ENCODE peak calls at places on chromosomes 1 and 21, in ten cellular contexts. One of them, this sample, is unnamed.

GRCh38 chr1:246567258-246568235 is 1.3 kb downstream of the CNST start:
- DNase-seq in fibroblast of mammary gland: peak
- DNase-seq in activated naive CD4-positive, alpha-beta T cell: no peak
- DNase-seq in HL-60: no peak
- DNase-seq in stimulated activated CD4-positive, alpha-beta T cell treated with anti-CD3 and anti-CD28 coated beads, Interleukin-4, amount 100 ng/mL, for 4 hours: no peak
- DNase-seq in M059J: peak
- DNase-seq in T-helper 9 cell: no peak
- DNase-seq in activated naive CD8-positive, alpha-beta T cell treated with anti-CD3 and anti-CD28 coated beads, Interleukin-2, amount 50 U/mL, for 16 hours: no peak
- DNase-seq in progenitor cell of endocrine pancreas: no peak
- DNase-seq in CD4-positive, alpha-beta memory T cell: no peak
- DNase-seq in this sample: peak

GRCh38 chr1:79657916-79658662 is 651.6 kb upstream of the ADGRL4 start:
- DNase-seq in fibroblast of mammary gland: peak
- DNase-seq in activated naive CD4-positive, alpha-beta T cell: no peak
- DNase-seq in HL-60: no peak
- DNase-seq in stimulated activated CD4-positive, alpha-beta T cell treated with anti-CD3 and anti-CD28 coated beads, Interleukin-4, amount 100 ng/mL, for 4 hours: no peak
- DNase-seq in M059J: no peak
- DNase-seq in T-helper 9 cell: no peak
- DNase-seq in activated naive CD8-positive, alpha-beta T cell treated with anti-CD3 and anti-CD28 coated beads, Interleukin-2, amount 50 U/mL, for 16 hours: no peak
- DNase-seq in progenitor cell of endocrine pancreas: no peak
- DNase-seq in CD4-positive, alpha-beta memory T cell: no peak
- DNase-seq in this sample: no peak

GRCh38 chr1:22784737-22785136 is 74.1 kb downstream of the EPHB2 start:
- DNase-seq in fibroblast of mammary gland: no peak
- DNase-seq in activated naive CD4-positive, alpha-beta T cell: no peak
- DNase-seq in HL-60: no peak
- DNase-seq in stimulated activated CD4-positive, alpha-beta T cell treated with anti-CD3 and anti-CD28 coated beads, Interleukin-4, amount 100 ng/mL, for 4 hours: no peak
- DNase-seq in M059J: no peak
- DNase-seq in T-helper 9 cell: no peak
- DNase-seq in activated naive CD8-positive, alpha-beta T cell treated with anti-CD3 and anti-CD28 coated beads, Interleukin-2, amount 50 U/mL, for 16 hours: no peak
- DNase-seq in progenitor cell of endocrine pancreas: no peak
- DNase-seq in CD4-positive, alpha-beta memory T cell: no peak
- DNase-seq in this sample: no peak

GRCh38 chr1:215083408-215083961 is 948 bp downstream of the KCNK2 start:
- DNase-seq in fibroblast of mammary gland: peak
- DNase-seq in activated naive CD4-positive, alpha-beta T cell: no peak
- DNase-seq in HL-60: no peak
- DNase-seq in stimulated activated CD4-positive, alpha-beta T cell treated with anti-CD3 and anti-CD28 coated beads, Interleukin-4, amount 100 ng/mL, for 4 hours: no peak
- DNase-seq in M059J: peak
- DNase-seq in T-helper 9 cell: no peak
- DNase-seq in activated naive CD8-positive, alpha-beta T cell treated with anti-CD3 and anti-CD28 coated beads, Interleukin-2, amount 50 U/mL, for 16 hours: no peak
- DNase-seq in progenitor cell of endocrine pancreas: peak
- DNase-seq in CD4-positive, alpha-beta memory T cell: no peak
- DNase-seq in this sample: no peak

GRCh38 chr1:54215578-54215977 is 15.6 kb downstream of the MRPL37 start:
- DNase-seq in fibroblast of mammary gland: no peak
- DNase-seq in activated naive CD4-positive, alpha-beta T cell: no peak
- DNase-seq in HL-60: no peak
- DNase-seq in stimulated activated CD4-positive, alpha-beta T cell treated with anti-CD3 and anti-CD28 coated beads, Interleukin-4, amount 100 ng/mL, for 4 hours: no peak
- DNase-seq in M059J: no peak
- DNase-seq in T-helper 9 cell: no peak
- DNase-seq in activated naive CD8-positive, alpha-beta T cell treated with anti-CD3 and anti-CD28 coated beads, Interleukin-2, amount 50 U/mL, for 16 hours: no peak
- DNase-seq in progenitor cell of endocrine pancreas: no peak
- DNase-seq in CD4-positive, alpha-beta memory T cell: no peak
- DNase-seq in this sample: no peak

GRCh38 chr1:21736011-21736410 is 46.9 kb downstream of the USP48 start:
- DNase-seq in fibroblast of mammary gland: no peak
- DNase-seq in activated naive CD4-positive, alpha-beta T cell: no peak
- DNase-seq in HL-60: no peak
- DNase-seq in stimulated activated CD4-positive, alpha-beta T cell treated with anti-CD3 and anti-CD28 coated beads, Interleukin-4, amount 100 ng/mL, for 4 hours: no peak
- DNase-seq in M059J: no peak
- DNase-seq in T-helper 9 cell: no peak
- DNase-seq in activated naive CD8-positive, alpha-beta T cell treated with anti-CD3 and anti-CD28 coated beads, Interleukin-2, amount 50 U/mL, for 16 hours: no peak
- DNase-seq in progenitor cell of endocrine pancreas: no peak
- DNase-seq in CD4-positive, alpha-beta memory T cell: no peak
- DNase-seq in this sample: no peak

GRCh38 chr21:26840206-26840605 is 5.0 kb downstream of the ADAMTS1 start:
- DNase-seq in fibroblast of mammary gland: no peak
- DNase-seq in activated naive CD4-positive, alpha-beta T cell: no peak
- DNase-seq in HL-60: no peak
- DNase-seq in stimulated activated CD4-positive, alpha-beta T cell treated with anti-CD3 and anti-CD28 coated beads, Interleukin-4, amount 100 ng/mL, for 4 hours: peak
- DNase-seq in M059J: no peak
- DNase-seq in T-helper 9 cell: no peak
- DNase-seq in activated naive CD8-positive, alpha-beta T cell treated with anti-CD3 and anti-CD28 coated beads, Interleukin-2, amount 50 U/mL, for 16 hours: no peak
- DNase-seq in progenitor cell of endocrine pancreas: no peak
- DNase-seq in CD4-positive, alpha-beta memory T cell: no peak
- DNase-seq in this sample: no peak

GRCh38 chr1:224528900-224529299 is 87.2 kb upstream of the CNIH3 start:
- DNase-seq in fibroblast of mammary gland: peak
- DNase-seq in activated naive CD4-positive, alpha-beta T cell: no peak
- DNase-seq in HL-60: no peak
- DNase-seq in stimulated activated CD4-positive, alpha-beta T cell treated with anti-CD3 and anti-CD28 coated beads, Interleukin-4, amount 100 ng/mL, for 4 hours: no peak
- DNase-seq in M059J: peak
- DNase-seq in T-helper 9 cell: no peak
- DNase-seq in activated naive CD8-positive, alpha-beta T cell treated with anti-CD3 and anti-CD28 coated beads, Interleukin-2, amount 50 U/mL, for 16 hours: no peak
- DNase-seq in progenitor cell of endocrine pancreas: no peak
- DNase-seq in CD4-positive, alpha-beta memory T cell: no peak
- DNase-seq in this sample: no peak

GRCh38 chr1:63619558-63619957 is 26.3 kb downstream of the PGM1 start:
- DNase-seq in fibroblast of mammary gland: no peak
- DNase-seq in activated naive CD4-positive, alpha-beta T cell: no peak
- DNase-seq in HL-60: no peak
- DNase-seq in stimulated activated CD4-positive, alpha-beta T cell treated with anti-CD3 and anti-CD28 coated beads, Interleukin-4, amount 100 ng/mL, for 4 hours: no peak
- DNase-seq in M059J: no peak
- DNase-seq in T-helper 9 cell: no peak
- DNase-seq in activated naive CD8-positive, alpha-beta T cell treated with anti-CD3 and anti-CD28 coated beads, Interleukin-2, amount 50 U/mL, for 16 hours: no peak
- DNase-seq in progenitor cell of endocrine pancreas: no peak
- DNase-seq in CD4-positive, alpha-beta memory T cell: no peak
- DNase-seq in this sample: no peak

GRCh38 chr1:205979301-205979700 is 23.9 kb downstream of the RAB7B start:
- DNase-seq in fibroblast of mammary gland: no peak
- DNase-seq in activated naive CD4-positive, alpha-beta T cell: no peak
- DNase-seq in HL-60: no peak
- DNase-seq in stimulated activated CD4-positive, alpha-beta T cell treated with anti-CD3 and anti-CD28 coated beads, Interleukin-4, amount 100 ng/mL, for 4 hours: no peak
- DNase-seq in M059J: no peak
- DNase-seq in T-helper 9 cell: no peak
- DNase-seq in activated naive CD8-positive, alpha-beta T cell treated with anti-CD3 and anti-CD28 coated beads, Interleukin-2, amount 50 U/mL, for 16 hours: no peak
- DNase-seq in progenitor cell of endocrine pancreas: no peak
- DNase-seq in CD4-positive, alpha-beta memory T cell: no peak
- DNase-seq in this sample: no peak

GRCh38 chr1:221759436-221759835 is 17.5 kb upstream of the DUSP10 start:
- DNase-seq in fibroblast of mammary gland: no peak
- DNase-seq in activated naive CD4-positive, alpha-beta T cell: no peak
- DNase-seq in HL-60: no peak
- DNase-seq in stimulated activated CD4-positive, alpha-beta T cell treated with anti-CD3 and anti-CD28 coated beads, Interleukin-4, amount 100 ng/mL, for 4 hours: no peak
- DNase-seq in M059J: peak
- DNase-seq in T-helper 9 cell: no peak
- DNase-seq in activated naive CD8-positive, alpha-beta T cell treated with anti-CD3 and anti-CD28 coated beads, Interleukin-2, amount 50 U/mL, for 16 hours: no peak
- DNase-seq in progenitor cell of endocrine pancreas: no peak
- DNase-seq in CD4-positive, alpha-beta memory T cell: no peak
- DNase-seq in this sample: no peak

GRCh38 chr1:36884029-36884701 is 150.2 kb downstream of the GRIK3 start:
- DNase-seq in fibroblast of mammary gland: no peak
- DNase-seq in activated naive CD4-positive, alpha-beta T cell: no peak
- DNase-seq in HL-60: no peak
- DNase-seq in stimulated activated CD4-positive, alpha-beta T cell treated with anti-CD3 and anti-CD28 coated beads, Interleukin-4, amount 100 ng/mL, for 4 hours: no peak
- DNase-seq in M059J: no peak
- DNase-seq in T-helper 9 cell: no peak
- DNase-seq in activated naive CD8-positive, alpha-beta T cell treated with anti-CD3 and anti-CD28 coated beads, Interleukin-2, amount 50 U/mL, for 16 hours: no peak
- DNase-seq in progenitor cell of endocrine pancreas: no peak
- DNase-seq in CD4-positive, alpha-beta memory T cell: no peak
- DNase-seq in this sample: no peak

GRCh38 chr1:35633526-35633925 is 7.8 kb downstream of the PSMB2 start:
- DNase-seq in fibroblast of mammary gland: no peak
- DNase-seq in activated naive CD4-positive, alpha-beta T cell: no peak
- DNase-seq in HL-60: no peak
- DNase-seq in stimulated activated CD4-positive, alpha-beta T cell treated with anti-CD3 and anti-CD28 coated beads, Interleukin-4, amount 100 ng/mL, for 4 hours: no peak
- DNase-seq in M059J: no peak
- DNase-seq in T-helper 9 cell: no peak
- DNase-seq in activated naive CD8-positive, alpha-beta T cell treated with anti-CD3 and anti-CD28 coated beads, Interleukin-2, amount 50 U/mL, for 16 hours: no peak
- DNase-seq in progenitor cell of endocrine pancreas: no peak
- DNase-seq in CD4-positive, alpha-beta memory T cell: no peak
- DNase-seq in this sample: no peak

GRCh38 chr1:51945591-51945990 is 44.9 kb downstream of the RAB3B start:
- DNase-seq in fibroblast of mammary gland: no peak
- DNase-seq in activated naive CD4-positive, alpha-beta T cell: no peak
- DNase-seq in HL-60: no peak
- DNase-seq in stimulated activated CD4-positive, alpha-beta T cell treated with anti-CD3 and anti-CD28 coated beads, Interleukin-4, amount 100 ng/mL, for 4 hours: no peak
- DNase-seq in M059J: no peak
- DNase-seq in T-helper 9 cell: no peak
- DNase-seq in activated naive CD8-positive, alpha-beta T cell treated with anti-CD3 and anti-CD28 coated beads, Interleukin-2, amount 50 U/mL, for 16 hours: no peak
- DNase-seq in progenitor cell of endocrine pancreas: no peak
- DNase-seq in CD4-positive, alpha-beta memory T cell: no peak
- DNase-seq in this sample: no peak

GRCh38 chr1:145751491-145752021 is 32.3 kb downstream of the CD160 start:
- DNase-seq in fibroblast of mammary gland: peak
- DNase-seq in activated naive CD4-positive, alpha-beta T cell: no peak
- DNase-seq in HL-60: no peak
- DNase-seq in stimulated activated CD4-positive, alpha-beta T cell treated with anti-CD3 and anti-CD28 coated beads, Interleukin-4, amount 100 ng/mL, for 4 hours: no peak
- DNase-seq in M059J: peak
- DNase-seq in T-helper 9 cell: no peak
- DNase-seq in activated naive CD8-positive, alpha-beta T cell treated with anti-CD3 and anti-CD28 coated beads, Interleukin-2, amount 50 U/mL, for 16 hours: no peak
- DNase-seq in progenitor cell of endocrine pancreas: no peak
- DNase-seq in CD4-positive, alpha-beta memory T cell: no peak
- DNase-seq in this sample: peak

GRCh38 chr21:28771790-28772501 is 220.7 kb downstream of the LTN1 start:
- DNase-seq in fibroblast of mammary gland: peak
- DNase-seq in activated naive CD4-positive, alpha-beta T cell: no peak
- DNase-seq in HL-60: no peak
- DNase-seq in stimulated activated CD4-positive, alpha-beta T cell treated with anti-CD3 and anti-CD28 coated beads, Interleukin-4, amount 100 ng/mL, for 4 hours: no peak
- DNase-seq in M059J: peak
- DNase-seq in T-helper 9 cell: no peak
- DNase-seq in activated naive CD8-positive, alpha-beta T cell treated with anti-CD3 and anti-CD28 coated beads, Interleukin-2, amount 50 U/mL, for 16 hours: no peak
- DNase-seq in progenitor cell of endocrine pancreas: no peak
- DNase-seq in CD4-positive, alpha-beta memory T cell: no peak
- DNase-seq in this sample: peak

GRCh38 chr1:59520759-59521442 is 224.0 kb downstream of the FGGY start:
- DNase-seq in fibroblast of mammary gland: peak
- DNase-seq in activated naive CD4-positive, alpha-beta T cell: no peak
- DNase-seq in HL-60: no peak
- DNase-seq in stimulated activated CD4-positive, alpha-beta T cell treated with anti-CD3 and anti-CD28 coated beads, Interleukin-4, amount 100 ng/mL, for 4 hours: no peak
- DNase-seq in M059J: peak
- DNase-seq in T-helper 9 cell: no peak
- DNase-seq in activated naive CD8-positive, alpha-beta T cell treated with anti-CD3 and anti-CD28 coated beads, Interleukin-2, amount 50 U/mL, for 16 hours: no peak
- DNase-seq in progenitor cell of endocrine pancreas: no peak
- DNase-seq in CD4-positive, alpha-beta memory T cell: no peak
- DNase-seq in this sample: no peak

GRCh38 chr1:67339623-67340343 is 32.1 kb downstream of the IL12RB2 start:
- DNase-seq in fibroblast of mammary gland: peak
- DNase-seq in activated naive CD4-positive, alpha-beta T cell: no peak
- DNase-seq in HL-60: no peak
- DNase-seq in stimulated activated CD4-positive, alpha-beta T cell treated with anti-CD3 and anti-CD28 coated beads, Interleukin-4, amount 100 ng/mL, for 4 hours: peak
- DNase-seq in M059J: peak
- DNase-seq in T-helper 9 cell: no peak
- DNase-seq in activated naive CD8-positive, alpha-beta T cell treated with anti-CD3 and anti-CD28 coated beads, Interleukin-2, amount 50 U/mL, for 16 hours: no peak
- DNase-seq in progenitor cell of endocrine pancreas: no peak
- DNase-seq in CD4-positive, alpha-beta memory T cell: no peak
- DNase-seq in this sample: peak

GRCh38 chr1:165907256-165907857 is 79.9 kb downstream of the UCK2 start:
- DNase-seq in fibroblast of mammary gland: peak
- DNase-seq in activated naive CD4-positive, alpha-beta T cell: no peak
- DNase-seq in HL-60: no peak
- DNase-seq in stimulated activated CD4-positive, alpha-beta T cell treated with anti-CD3 and anti-CD28 coated beads, Interleukin-4, amount 100 ng/mL, for 4 hours: no peak
- DNase-seq in M059J: peak
- DNase-seq in T-helper 9 cell: no peak
- DNase-seq in activated naive CD8-positive, alpha-beta T cell treated with anti-CD3 and anti-CD28 coated beads, Interleukin-2, amount 50 U/mL, for 16 hours: no peak
- DNase-seq in progenitor cell of endocrine pancreas: no peak
- DNase-seq in CD4-positive, alpha-beta memory T cell: no peak
- DNase-seq in this sample: no peak

GRCh38 chr1:203610061-203610460 is 16.6 kb upstream of the ATP2B4 start:
- DNase-seq in fibroblast of mammary gland: no peak
- DNase-seq in activated naive CD4-positive, alpha-beta T cell: no peak
- DNase-seq in HL-60: no peak
- DNase-seq in stimulated activated CD4-positive, alpha-beta T cell treated with anti-CD3 and anti-CD28 coated beads, Interleukin-4, amount 100 ng/mL, for 4 hours: no peak
- DNase-seq in M059J: no peak
- DNase-seq in T-helper 9 cell: no peak
- DNase-seq in activated naive CD8-positive, alpha-beta T cell treated with anti-CD3 and anti-CD28 coated beads, Interleukin-2, amount 50 U/mL, for 16 hours: no peak
- DNase-seq in progenitor cell of endocrine pancreas: no peak
- DNase-seq in CD4-positive, alpha-beta memory T cell: no peak
- DNase-seq in this sample: no peak

GRCh38 chr1:6188466-6188865 is 8.3 kb upstream of the CHD5 start:
- DNase-seq in fibroblast of mammary gland: no peak
- DNase-seq in activated naive CD4-positive, alpha-beta T cell: no peak
- DNase-seq in HL-60: no peak
- DNase-seq in stimulated activated CD4-positive, alpha-beta T cell treated with anti-CD3 and anti-CD28 coated beads, Interleukin-4, amount 100 ng/mL, for 4 hours: no peak
- DNase-seq in M059J: peak
- DNase-seq in T-helper 9 cell: no peak
- DNase-seq in activated naive CD8-positive, alpha-beta T cell treated with anti-CD3 and anti-CD28 coated beads, Interleukin-2, amount 50 U/mL, for 16 hours: no peak
- DNase-seq in progenitor cell of endocrine pancreas: no peak
- DNase-seq in CD4-positive, alpha-beta memory T cell: no peak
- DNase-seq in this sample: peak

GRCh38 chr1:14017531-14017961 is 317.6 kb downstream of the PRDM2 start:
- DNase-seq in fibroblast of mammary gland: peak
- DNase-seq in activated naive CD4-positive, alpha-beta T cell: no peak
- DNase-seq in HL-60: no peak
- DNase-seq in stimulated activated CD4-positive, alpha-beta T cell treated with anti-CD3 and anti-CD28 coated beads, Interleukin-4, amount 100 ng/mL, for 4 hours: no peak
- DNase-seq in M059J: peak
- DNase-seq in T-helper 9 cell: no peak
- DNase-seq in activated naive CD8-positive, alpha-beta T cell treated with anti-CD3 and anti-CD28 coated beads, Interleukin-2, amount 50 U/mL, for 16 hours: no peak
- DNase-seq in progenitor cell of endocrine pancreas: no peak
- DNase-seq in CD4-positive, alpha-beta memory T cell: no peak
- DNase-seq in this sample: no peak

GRCh38 chr21:46099476-46099875 is 1.6 kb downstream of the COL6A2 start:
- DNase-seq in fibroblast of mammary gland: peak
- DNase-seq in activated naive CD4-positive, alpha-beta T cell: no peak
- DNase-seq in HL-60: no peak
- DNase-seq in stimulated activated CD4-positive, alpha-beta T cell treated with anti-CD3 and anti-CD28 coated beads, Interleukin-4, amount 100 ng/mL, for 4 hours: no peak
- DNase-seq in M059J: no peak
- DNase-seq in T-helper 9 cell: no peak
- DNase-seq in activated naive CD8-positive, alpha-beta T cell treated with anti-CD3 and anti-CD28 coated beads, Interleukin-2, amount 50 U/mL, for 16 hours: no peak
- DNase-seq in progenitor cell of endocrine pancreas: peak
- DNase-seq in CD4-positive, alpha-beta memory T cell: no peak
- DNase-seq in this sample: no peak

GRCh38 chr1:234704106-234704887 is 94.3 kb upstream of the IRF2BP2 start:
- DNase-seq in fibroblast of mammary gland: no peak
- DNase-seq in activated naive CD4-positive, alpha-beta T cell: no peak
- DNase-seq in HL-60: no peak
- DNase-seq in stimulated activated CD4-positive, alpha-beta T cell treated with anti-CD3 and anti-CD28 coated beads, Interleukin-4, amount 100 ng/mL, for 4 hours: no peak
- DNase-seq in M059J: no peak
- DNase-seq in T-helper 9 cell: no peak
- DNase-seq in activated naive CD8-positive, alpha-beta T cell treated with anti-CD3 and anti-CD28 coated beads, Interleukin-2, amount 50 U/mL, for 16 hours: no peak
- DNase-seq in progenitor cell of endocrine pancreas: no peak
- DNase-seq in CD4-positive, alpha-beta memory T cell: no peak
- DNase-seq in this sample: no peak

GRCh38 chr1:173914366-173914871 is 2.7 kb downstream of the SERPINC1 start:
- DNase-seq in fibroblast of mammary gland: peak
- DNase-seq in activated naive CD4-positive, alpha-beta T cell: no peak
- DNase-seq in HL-60: peak
- DNase-seq in stimulated activated CD4-positive, alpha-beta T cell treated with anti-CD3 and anti-CD28 coated beads, Interleukin-4, amount 100 ng/mL, for 4 hours: no peak
- DNase-seq in M059J: peak
- DNase-seq in T-helper 9 cell: peak
- DNase-seq in activated naive CD8-positive, alpha-beta T cell treated with anti-CD3 and anti-CD28 coated beads, Interleukin-2, amount 50 U/mL, for 16 hours: no peak
- DNase-seq in progenitor cell of endocrine pancreas: no peak
- DNase-seq in CD4-positive, alpha-beta memory T cell: peak
- DNase-seq in this sample: peak

GRCh38 chr21:15076730-15077129 is 11.9 kb upstream of the NRIP1 start:
- DNase-seq in fibroblast of mammary gland: no peak
- DNase-seq in activated naive CD4-positive, alpha-beta T cell: no peak
- DNase-seq in HL-60: no peak
- DNase-seq in stimulated activated CD4-positive, alpha-beta T cell treated with anti-CD3 and anti-CD28 coated beads, Interleukin-4, amount 100 ng/mL, for 4 hours: no peak
- DNase-seq in M059J: no peak
- DNase-seq in T-helper 9 cell: no peak
- DNase-seq in activated naive CD8-positive, alpha-beta T cell treated with anti-CD3 and anti-CD28 coated beads, Interleukin-2, amount 50 U/mL, for 16 hours: no peak
- DNase-seq in progenitor cell of endocrine pancreas: no peak
- DNase-seq in CD4-positive, alpha-beta memory T cell: no peak
- DNase-seq in this sample: no peak

GRCh38 chr1:240027059-240027462 is 64.6 kb upstream of the FMN2 start:
- DNase-seq in fibroblast of mammary gland: peak
- DNase-seq in activated naive CD4-positive, alpha-beta T cell: no peak
- DNase-seq in HL-60: peak
- DNase-seq in stimulated activated CD4-positive, alpha-beta T cell treated with anti-CD3 and anti-CD28 coated beads, Interleukin-4, amount 100 ng/mL, for 4 hours: no peak
- DNase-seq in M059J: peak
- DNase-seq in T-helper 9 cell: no peak
- DNase-seq in activated naive CD8-positive, alpha-beta T cell treated with anti-CD3 and anti-CD28 coated beads, Interleukin-2, amount 50 U/mL, for 16 hours: no peak
- DNase-seq in progenitor cell of endocrine pancreas: peak
- DNase-seq in CD4-positive, alpha-beta memory T cell: no peak
- DNase-seq in this sample: peak